ENCODE peak calls at places on chromosomes 5 and 9, in six cellular contexts. R, E, Q, P, L and N are unnamed samples.

GRCh38 chr5:65876970-65877369 is 49.4 kb upstream of the ERBIN start:
- DNase-seq in R (no peak), E (no peak), Q (no peak), P (no peak), L (no peak), N (no peak)

GRCh38 chr5:154479160-154479943 is 1.3 kb upstream of the HAND1 start:
- DNase-seq in R (no peak), E (no peak), Q (no peak), P (no peak), L (no peak), N (no peak)

GRCh38 chr5:39783756-39784421 is 359.1 kb upstream of the DAB2 start:
- DNase-seq in R (no peak), E (no peak), Q (no peak), P (no peak), L (no peak), N (no peak)

GRCh38 chr5:151156732-151157402 is 712 bp downstream of the ANXA6 start:
- DNase-seq in R (no peak), E (no peak), Q (peak; percentile 52), P (no peak), L (no peak), N (no peak)

GRCh38 chr9:8718121-8718725 is 918.6 kb upstream of the DMAC1 start:
- DNase-seq in R (no peak), E (no peak), Q (peak; percentile 76), P (no peak), L (no peak), N (no peak)

GRCh38 chr5:102893942-102894341 is 138.8 kb downstream of the PAM start:
- DNase-seq in R (no peak), E (no peak), Q (no peak), P (no peak), L (no peak), N (no peak)

GRCh38 chr9:127926961-127927456 is 3.6 kb downstream of the PIP5KL1 start:
- DNase-seq in R (no peak), E (no peak), Q (no peak), P (no peak), L (peak; percentile 49), N (peak; percentile 57)

GRCh38 chr5:134543820-134544692 is 18.6 kb downstream of the JADE2 start:
- DNase-seq in R (peak; percentile 51), E (peak; percentile 15), Q (no peak), P (no peak), L (no peak), N (no peak)

GRCh38 chr9:136665111-136665703 is 2.5 kb downstream of the EGFL7 start:
- DNase-seq in R (no peak), E (no peak), Q (peak; percentile 35), P (no peak), L (no peak), N (no peak)

GRCh38 chr9:75186767-75187380 is 98.6 kb downstream of the OSTF1 start:
- DNase-seq in R (no peak), E (no peak), Q (peak; percentile 45), P (no peak), L (no peak), N (no peak)

GRCh38 chr5:63564789-63565188 is 397.5 kb downstream of the HTR1A start:
- DNase-seq in R (no peak), E (no peak), Q (no peak), P (no peak), L (no peak), N (no peak)

GRCh38 chr9:126499005-126499910 is 114.5 kb upstream of the LMX1B start:
- DNase-seq in R (peak; percentile 65), E (no peak), Q (peak; percentile 45), P (no peak), L (peak; percentile 30), N (peak; percentile 29)

GRCh38 chr5:97534166-97534565 is 351.1 kb upstream of the RIOK2 start:
- DNase-seq in R (no peak), E (no peak), Q (peak; percentile 94), P (no peak), L (peak; percentile 85), N (peak; percentile 88)

GRCh38 chr5:96680759-96681158 is 18.6 kb downstream of the CAST start:
- DNase-seq in R (no peak), E (no peak), Q (no peak), P (no peak), L (no peak), N (no peak)

GRCh38 chr9:34520505-34521385 is 2.0 kb downstream of the ENHO start:
- DNase-seq in R (no peak), E (no peak), Q (no peak), P (no peak), L (no peak), N (no peak)

GRCh38 chr5:37506241-37506640 is 127.1 kb downstream of the WDR70 start:
- DNase-seq in R (no peak), E (no peak), Q (no peak), P (no peak), L (no peak), N (no peak)

GRCh38 chr9:127873223-127873691 is 4.2 kb downstream of the AK1 start:
- DNase-seq in R (no peak), E (no peak), Q (no peak), P (no peak), L (no peak), N (no peak)

GRCh38 chr9:132128191-132128590 is 33.7 kb upstream of the NTNG2 start:
- DNase-seq in R (no peak), E (no peak), Q (no peak), P (no peak), L (no peak), N (no peak)

GRCh38 chr9:21682981-21683380 is 119.5 kb upstream of the MTAP start:
- DNase-seq in R (no peak), E (no peak), Q (peak; percentile 41), P (no peak), L (peak; percentile 92), N (peak; percentile 87)

GRCh38 chr9:70100362-70100761 is 56.7 kb downstream of the MAMDC2 start:
- DNase-seq in R (no peak), E (no peak), Q (peak; percentile 67), P (no peak), L (no peak), N (no peak)

GRCh38 chr5:65539827-65540226 is 23.1 kb downstream of the CENPK start:
- DNase-seq in R (no peak), E (no peak), Q (no peak), P (no peak), L (peak; percentile 67), N (peak; percentile 68)

GRCh38 chr5:84237126-84237525 is 147.6 kb downstream of the EDIL3 start:
- DNase-seq in R (no peak), E (no peak), Q (no peak), P (no peak), L (no peak), N (no peak)

GRCh38 chr5:58018016-58018415 is 441.9 kb downstream of the PLK2 start:
- DNase-seq in R (no peak), E (no peak), Q (no peak), P (no peak), L (no peak), N (no peak)

GRCh38 chr9:136748656-136749551 is 579 bp upstream of the LCN6 start:
- DNase-seq in R (peak; percentile 60), E (peak; percentile 68), Q (no peak), P (no peak), L (no peak), N (no peak)

GRCh38 chr9:91159664-91160121 is 202.0 kb downstream of the AUH start:
- DNase-seq in R (peak; percentile 69), E (peak; percentile 65), Q (peak; percentile 64), P (no peak), L (no peak), N (no peak)

GRCh38 chr5:149747833-149748366 is 17.8 kb downstream of the PPARGC1B start:
- DNase-seq in R (no peak), E (no peak), Q (no peak), P (no peak), L (peak; percentile 45), N (no peak)

DNA sequence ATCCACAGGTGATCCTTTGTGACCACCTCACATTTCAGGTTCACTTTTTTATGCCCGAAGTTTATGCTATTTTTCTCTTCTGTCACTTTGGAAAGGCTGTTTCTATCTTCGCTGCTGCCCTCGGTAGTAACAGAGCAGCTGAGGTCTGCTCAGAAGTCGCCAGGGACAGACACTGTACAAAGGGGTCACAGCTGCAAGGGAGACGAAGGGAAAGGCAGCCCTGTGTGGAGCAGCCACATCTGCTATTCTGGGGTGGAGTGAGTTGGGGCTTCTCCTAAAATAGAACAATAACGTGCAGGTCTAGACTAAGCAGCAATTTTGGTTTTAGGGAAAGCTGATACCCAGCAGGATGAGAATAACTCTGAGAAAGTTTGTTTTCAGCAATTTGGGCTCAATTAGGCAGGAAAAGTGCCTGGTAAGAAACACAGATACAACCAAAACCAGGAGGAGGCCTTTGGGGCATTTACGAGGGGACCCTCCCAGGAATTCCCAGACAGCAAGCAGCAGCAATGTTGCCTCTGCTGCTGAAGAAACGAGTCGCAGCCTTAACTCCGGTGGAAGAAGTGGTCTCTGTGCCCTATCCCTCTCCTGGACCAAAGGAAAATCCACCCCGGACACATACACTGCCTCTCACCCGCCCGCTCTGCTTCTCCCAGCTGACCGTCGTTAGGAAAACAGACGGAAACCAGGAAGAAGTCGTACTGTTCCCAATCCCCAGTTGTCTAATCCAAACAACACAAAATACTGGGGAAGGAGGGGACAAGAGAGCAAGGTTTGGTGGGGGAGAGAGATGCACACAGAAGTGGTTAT is 72.3 kb downstream of the ACTL7B start:
- DNase-seq in R (no peak), E (no peak), Q (no peak), P (no peak), L (no peak), N (no peak)
- H3K27ac ChIP-seq in R (no peak overlapping the region), E (peak overlapping the region; percentile 63), Q (no peak overlapping the region), P (no peak overlapping the region), L (no peak overlapping the region), N (no peak overlapping the region)

DNA sequence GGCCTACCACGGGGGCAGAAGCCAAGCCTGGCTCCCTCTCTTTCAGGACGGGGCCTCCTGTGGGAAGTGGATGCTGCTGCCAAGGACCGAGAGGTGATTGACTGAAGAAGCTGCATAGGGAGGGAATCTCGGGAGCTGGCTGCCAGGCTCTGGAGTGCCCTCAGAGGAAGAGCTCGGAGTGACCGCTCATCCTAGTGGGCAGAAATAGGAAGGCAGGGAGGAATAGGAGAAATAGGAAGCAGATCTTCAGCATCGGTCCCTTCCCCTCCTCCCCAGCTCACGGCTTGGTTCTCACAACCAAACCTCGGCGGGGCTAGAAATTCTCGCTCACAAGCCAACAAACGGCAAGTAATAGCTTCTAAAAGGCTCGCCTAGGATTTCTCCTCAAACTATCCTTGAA is 159.9 kb upstream of the RAI14 start:
- DNase-seq in R (no peak), E (no peak), Q (no peak), P (no peak), L (no peak), N (no peak)
- TF ChIP-seq CTCF in R (no peak), E (no peak), Q (no peak), P (no peak), L (no peak), N (no peak)

GRCh38 chr5:125654392-125654791 is 768.8 kb upstream of the GRAMD2B start:
- DNase-seq in R (no peak), E (no peak), Q (no peak), P (no peak), L (no peak), N (no peak)
- H3K27ac ChIP-seq in R (no peak overlapping the region), E (no peak overlapping the region), Q (no peak overlapping the region), P (no peak overlapping the region), L (no peak overlapping the region), N (no peak overlapping the region)

GRCh38 chr5:29516224-29516623 is 1677.3 kb upstream of the CDH6 start:
- DNase-seq in R (no peak), E (no peak), Q (no peak), P (no peak), L (no peak), N (no peak)

DNA sequence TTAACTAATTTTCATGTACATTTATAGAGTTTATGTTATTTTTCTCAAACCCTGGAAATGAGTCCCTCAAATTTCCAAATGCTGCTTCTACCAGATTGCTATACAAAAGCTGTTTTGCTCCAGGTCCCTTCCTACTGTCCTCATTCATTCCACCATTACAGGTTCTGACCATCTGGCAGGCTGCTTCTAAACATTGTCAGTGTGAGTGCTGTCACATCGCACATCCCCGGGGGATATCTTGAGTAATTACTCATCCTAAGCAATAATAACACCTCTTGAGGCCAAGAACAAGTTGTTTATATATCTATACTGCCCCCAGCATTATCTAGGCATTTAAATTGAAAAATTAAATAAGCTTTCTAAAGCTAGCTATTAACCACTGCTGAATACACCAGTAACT is 1675.3 kb upstream of the CDH6 start:
- DNase-seq in R (no peak), E (no peak), Q (no peak), P (no peak), L (no peak), N (no peak)
- TF ChIP-seq CTCF in R (no peak), E (no peak), Q (no peak), P (no peak), L (no peak), N (no peak)